ENCODE peak calls at places on chromosomes 5 and 9, in five cellular contexts. One of them, this sample, is unnamed.

GRCh38 chr5:115366223-115366622 is 69.8 kb upstream of the CCDC112 start:
- DNase-seq in effector memory CD4-positive, alpha-beta T cell: no peak
- DNase-seq in ovary: no peak
- DNase-seq in tibial artery: no peak
- DNase-seq in GM23338: no peak
- DNase-seq in this sample: no peak

GRCh38 chr9:30799527-30800101 is 1584.8 kb upstream of the ACO1 start:
- DNase-seq in effector memory CD4-positive, alpha-beta T cell: no peak
- DNase-seq in GM23338: no peak
- DNase-seq in ovary: no peak
- DNase-seq in tibial artery: no peak
- DNase-seq in this sample: no peak

GRCh38 chr9:113484258-113484730 is 20.8 kb downstream of the RGS3 start:
- DNase-seq in effector memory CD4-positive, alpha-beta T cell: no peak
- DNase-seq in ovary: peak; percentile 66
- DNase-seq in tibial artery: peak; percentile 85
- DNase-seq in GM23338: no peak
- DNase-seq in this sample: no peak

GRCh38 chr5:177491429-177491945 is 5.9 kb downstream of the PDLIM7 start:
- DNase-seq in GM23338: peak; percentile 94
- DNase-seq in ovary: peak; percentile 60
- DNase-seq in effector memory CD4-positive, alpha-beta T cell: no peak
- DNase-seq in tibial artery: peak; percentile 81
- DNase-seq in this sample: no peak

GRCh38 chr5:178535299-178536175 is 54.7 kb downstream of the COL23A1 start:
- DNase-seq in tibial artery: no peak
- DNase-seq in ovary: peak; percentile 78
- DNase-seq in effector memory CD4-positive, alpha-beta T cell: no peak
- DNase-seq in GM23338: no peak
- DNase-seq in this sample: peak; percentile 59

GRCh38 chr5:151180291-151180690 is 22.7 kb upstream of the ANXA6 start:
- DNase-seq in ovary: no peak
- DNase-seq in GM23338: no peak
- DNase-seq in tibial artery: no peak
- DNase-seq in effector memory CD4-positive, alpha-beta T cell: no peak
- DNase-seq in this sample: no peak

GRCh38 chr9:16133556-16134227 is 580.8 kb downstream of the CCDC171 start:
- DNase-seq in effector memory CD4-positive, alpha-beta T cell: no peak
- DNase-seq in ovary: peak; percentile 68
- DNase-seq in GM23338: peak; percentile 95
- DNase-seq in tibial artery: peak; percentile 74
- DNase-seq in this sample: no peak

GRCh38 chr9:104780796-104781395 is 17.0 kb downstream of the NIPSNAP3B start:
- DNase-seq in ovary: no peak
- DNase-seq in GM23338: peak; percentile 15
- DNase-seq in tibial artery: no peak
- DNase-seq in effector memory CD4-positive, alpha-beta T cell: no peak
- DNase-seq in this sample: no peak

GRCh38 chr9:130342714-130343085 is 77.1 kb downstream of the HMCN2 start:
- DNase-seq in GM23338: no peak
- DNase-seq in ovary: no peak
- DNase-seq in tibial artery: no peak
- DNase-seq in effector memory CD4-positive, alpha-beta T cell: no peak
- DNase-seq in this sample: no peak

GRCh38 chr9:85202596-85202995 is 533.1 kb downstream of the NTRK2 start:
- DNase-seq in effector memory CD4-positive, alpha-beta T cell: no peak
- DNase-seq in tibial artery: no peak
- DNase-seq in ovary: no peak
- DNase-seq in GM23338: no peak
- DNase-seq in this sample: no peak

GRCh38 chr9:6051511-6051950 is 36.1 kb upstream of the RANBP6 start:
- DNase-seq in GM23338: no peak
- DNase-seq in tibial artery: no peak
- DNase-seq in effector memory CD4-positive, alpha-beta T cell: no peak
- DNase-seq in ovary: no peak
- DNase-seq in this sample: no peak

GRCh38 chr9:107684224-107684623 is 194.7 kb upstream of the KLF4 start:
- DNase-seq in tibial artery: no peak
- DNase-seq in GM23338: no peak
- DNase-seq in ovary: no peak
- DNase-seq in effector memory CD4-positive, alpha-beta T cell: no peak
- DNase-seq in this sample: no peak

GRCh38 chr5:7261900-7262299 is 134.0 kb upstream of the ADCY2 start:
- DNase-seq in effector memory CD4-positive, alpha-beta T cell: no peak
- DNase-seq in tibial artery: no peak
- DNase-seq in GM23338: no peak
- DNase-seq in ovary: no peak
- DNase-seq in this sample: no peak

GRCh38 chr9:101912698-101913097 is 174.3 kb upstream of the GRIN3A start:
- DNase-seq in GM23338: no peak
- DNase-seq in tibial artery: no peak
- DNase-seq in effector memory CD4-positive, alpha-beta T cell: no peak
- DNase-seq in ovary: no peak
- DNase-seq in this sample: no peak

GRCh38 chr5:27450607-27451006 is 412.2 kb upstream of the CDH9 start:
- DNase-seq in effector memory CD4-positive, alpha-beta T cell: no peak
- DNase-seq in ovary: no peak
- DNase-seq in GM23338: no peak
- DNase-seq in tibial artery: no peak
- DNase-seq in this sample: no peak

GRCh38 chr5:79418276-79418675 is 95.7 kb downstream of the HOMER1 start:
- DNase-seq in effector memory CD4-positive, alpha-beta T cell: no peak
- DNase-seq in ovary: no peak
- DNase-seq in tibial artery: no peak
- DNase-seq in GM23338: no peak
- DNase-seq in this sample: no peak

GRCh38 chr9:131096490-131097258 is at the start of gene AIF1L:
- DNase-seq in GM23338: peak; percentile 96
- DNase-seq in ovary: no peak
- DNase-seq in tibial artery: peak; percentile 74
- DNase-seq in effector memory CD4-positive, alpha-beta T cell: no peak
- DNase-seq in this sample: no peak

GRCh38 chr9:95004452-95005275 is 278.2 kb downstream of the AOPEP start:
- DNase-seq in GM23338: peak; percentile 73
- DNase-seq in ovary: peak; percentile 78
- DNase-seq in effector memory CD4-positive, alpha-beta T cell: no peak
- DNase-seq in tibial artery: no peak
- DNase-seq in this sample: no peak

GRCh38 chr9:124128568-124128967 is 117.0 kb downstream of the LHX2 start:
- DNase-seq in GM23338: no peak
- DNase-seq in ovary: no peak
- DNase-seq in effector memory CD4-positive, alpha-beta T cell: no peak
- DNase-seq in tibial artery: no peak
- DNase-seq in this sample: no peak

GRCh38 chr5:174453690-174454089 is 270.7 kb upstream of the MSX2 start:
- DNase-seq in GM23338: no peak
- DNase-seq in tibial artery: no peak
- DNase-seq in ovary: no peak
- DNase-seq in effector memory CD4-positive, alpha-beta T cell: no peak
- DNase-seq in this sample: no peak

GRCh38 chr5:141825836-141826560 is 52.2 kb downstream of the PCDH1 start:
- DNase-seq in GM23338: peak; percentile 82
- DNase-seq in tibial artery: no peak
- DNase-seq in effector memory CD4-positive, alpha-beta T cell: no peak
- DNase-seq in ovary: no peak
- DNase-seq in this sample: no peak

GRCh38 chr9:137757613-137758029 is 120.0 kb upstream of the CACNA1B start:
- DNase-seq in tibial artery: no peak
- DNase-seq in GM23338: no peak
- DNase-seq in effector memory CD4-positive, alpha-beta T cell: no peak
- DNase-seq in ovary: no peak
- DNase-seq in this sample: no peak

GRCh38 chr5:79236970-79237734 is 1.2 kb downstream of the JMY start:
- DNase-seq in tibial artery: peak; percentile 70
- DNase-seq in effector memory CD4-positive, alpha-beta T cell: peak; percentile 7
- DNase-seq in ovary: peak; percentile 75
- DNase-seq in GM23338: peak; percentile 60
- DNase-seq in this sample: peak; percentile 77

GRCh38 chr5:180464603-180464970 is 29.6 kb upstream of the CNOT6 start:
- DNase-seq in ovary: no peak
- DNase-seq in effector memory CD4-positive, alpha-beta T cell: no peak
- DNase-seq in GM23338: no peak
- DNase-seq in tibial artery: no peak
- DNase-seq in this sample: no peak

GRCh38 chr9:74577956-74578355 is 80.8 kb downstream of the RORB start:
- DNase-seq in ovary: no peak
- DNase-seq in effector memory CD4-positive, alpha-beta T cell: no peak
- DNase-seq in tibial artery: no peak
- DNase-seq in GM23338: peak; percentile 51
- DNase-seq in this sample: no peak

GRCh38 chr5:16579142-16579541 is 37.7 kb downstream of the RETREG1 start:
- DNase-seq in effector memory CD4-positive, alpha-beta T cell: no peak
- DNase-seq in tibial artery: no peak
- DNase-seq in ovary: no peak
- DNase-seq in GM23338: no peak
- DNase-seq in this sample: no peak

GRCh38 chr5:32791536-32792240 is 80.6 kb downstream of the NPR3 start:
- DNase-seq in tibial artery: no peak
- DNase-seq in ovary: no peak
- DNase-seq in GM23338: no peak
- DNase-seq in effector memory CD4-positive, alpha-beta T cell: no peak
- DNase-seq in this sample: no peak

GRCh38 chr9:96135071-96135825 is 166.7 kb downstream of the HSD17B3 start:
- DNase-seq in GM23338: no peak
- DNase-seq in effector memory CD4-positive, alpha-beta T cell: no peak
- DNase-seq in ovary: no peak
- DNase-seq in tibial artery: no peak
- DNase-seq in this sample: no peak

GRCh38 chr9:73118297-73118696 is 33.4 kb upstream of the ANXA1 start:
- DNase-seq in effector memory CD4-positive, alpha-beta T cell: no peak
- DNase-seq in GM23338: no peak
- DNase-seq in ovary: no peak
- DNase-seq in tibial artery: no peak
- DNase-seq in this sample: no peak

GRCh38 chr9:73121375-73121935 is 30.2 kb upstream of the ANXA1 start:
- DNase-seq in effector memory CD4-positive, alpha-beta T cell: no peak
- DNase-seq in GM23338: no peak
- DNase-seq in tibial artery: no peak
- DNase-seq in ovary: no peak
- DNase-seq in this sample: no peak

GRCh38 chr9:73116030-73116429 is 35.6 kb upstream of the ANXA1 start:
- DNase-seq in GM23338: no peak
- DNase-seq in tibial artery: no peak
- DNase-seq in effector memory CD4-positive, alpha-beta T cell: no peak
- DNase-seq in ovary: no peak
- DNase-seq in this sample: no peak

GRCh38 chr9:73116880-73117279 is 34.8 kb upstream of the ANXA1 start:
- DNase-seq in ovary: no peak
- DNase-seq in effector memory CD4-positive, alpha-beta T cell: no peak
- DNase-seq in tibial artery: no peak
- DNase-seq in GM23338: no peak
- DNase-seq in this sample: no peak

GRCh38 chr9:73118898-73119554 is 32.6 kb upstream of the ANXA1 start:
- DNase-seq in GM23338: no peak
- DNase-seq in ovary: no peak
- DNase-seq in effector memory CD4-positive, alpha-beta T cell: no peak
- DNase-seq in tibial artery: no peak
- DNase-seq in this sample: peak; percentile 90
- H3K27ac ChIP-seq in GM23338: no peak overlapping the region
- H3K27ac ChIP-seq in ovary: no peak overlapping the region
- H3K27ac ChIP-seq in effector memory CD4-positive, alpha-beta T cell: no peak overlapping the region
- H3K27ac ChIP-seq in tibial artery: no peak overlapping the region
- H3K27ac ChIP-seq in this sample: peak overlapping the region; percentile 69

GRCh38 chr5:14153071-14153864 is 10.1 kb downstream of the TRIO start:
- DNase-seq in GM23338: no peak
- DNase-seq in ovary: no peak
- DNase-seq in effector memory CD4-positive, alpha-beta T cell: no peak
- DNase-seq in tibial artery: no peak
- DNase-seq in this sample: no peak
- H3K4me3 ChIP-seq in GM23338: no peak overlapping the region
- H3K4me3 ChIP-seq in ovary: no peak overlapping the region
- H3K4me3 ChIP-seq in effector memory CD4-positive, alpha-beta T cell: no peak overlapping the region
- H3K4me3 ChIP-seq in tibial artery: no peak overlapping the region
- H3K4me3 ChIP-seq in this sample: no peak overlapping the region

DNA sequence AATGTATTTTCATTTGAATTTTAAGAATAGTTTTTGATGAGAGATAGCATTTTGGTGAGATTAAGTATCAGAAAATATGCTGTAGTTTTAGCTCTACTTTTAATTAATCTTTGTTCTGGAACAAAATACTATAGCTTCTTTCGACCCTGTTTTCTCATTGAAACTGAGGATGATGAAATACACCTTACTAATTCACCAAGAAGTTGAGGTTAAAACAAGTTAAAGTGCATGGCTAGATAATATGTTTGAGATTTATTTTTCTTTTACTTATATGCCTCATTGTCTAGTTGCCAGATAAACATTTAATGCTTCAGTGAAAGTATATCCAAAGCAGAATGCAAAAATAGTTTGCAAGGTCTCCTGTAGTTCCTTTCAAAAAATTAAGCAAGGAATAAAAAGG is 140.1 kb upstream of the KCNN2 start:
- DNase-seq in effector memory CD4-positive, alpha-beta T cell: no peak
- DNase-seq in ovary: no peak
- DNase-seq in tibial artery: no peak
- DNase-seq in GM23338: no peak
- DNase-seq in this sample: no peak
- H3K27ac ChIP-seq in effector memory CD4-positive, alpha-beta T cell: no peak overlapping the region
- H3K27ac ChIP-seq in ovary: no peak overlapping the region
- H3K27ac ChIP-seq in tibial artery: no peak overlapping the region
- H3K27ac ChIP-seq in GM23338: no peak overlapping the region
- H3K27ac ChIP-seq in this sample: no peak overlapping the region

GRCh38 chr9:134640491-134641172 is 971 bp upstream of the COL5A1 start:
- DNase-seq in ovary: no peak
- DNase-seq in tibial artery: no peak
- DNase-seq in GM23338: no peak
- DNase-seq in effector memory CD4-positive, alpha-beta T cell: no peak
- DNase-seq in this sample: no peak

GRCh38 chr9:134642385-134643181 is 980 bp downstream of the COL5A1 start:
- DNase-seq in GM23338: peak; percentile 69
- DNase-seq in effector memory CD4-positive, alpha-beta T cell: no peak
- DNase-seq in tibial artery: peak; percentile 89
- DNase-seq in ovary: peak; percentile 83
- DNase-seq in this sample: no peak

GRCh38 chr9:134641173-134641985 is at the start of gene COL5A1:
- DNase-seq in tibial artery: peak; percentile 97
- DNase-seq in ovary: peak; percentile 94
- DNase-seq in GM23338: peak; percentile 93
- DNase-seq in effector memory CD4-positive, alpha-beta T cell: peak; percentile 35
- DNase-seq in this sample: peak; percentile 87

GRCh38 chr9:134643306-134643705 is 1.7 kb downstream of the COL5A1 start:
- DNase-seq in effector memory CD4-positive, alpha-beta T cell: no peak
- DNase-seq in tibial artery: no peak
- DNase-seq in GM23338: no peak
- DNase-seq in ovary: peak; percentile 73
- DNase-seq in this sample: no peak

DNA sequence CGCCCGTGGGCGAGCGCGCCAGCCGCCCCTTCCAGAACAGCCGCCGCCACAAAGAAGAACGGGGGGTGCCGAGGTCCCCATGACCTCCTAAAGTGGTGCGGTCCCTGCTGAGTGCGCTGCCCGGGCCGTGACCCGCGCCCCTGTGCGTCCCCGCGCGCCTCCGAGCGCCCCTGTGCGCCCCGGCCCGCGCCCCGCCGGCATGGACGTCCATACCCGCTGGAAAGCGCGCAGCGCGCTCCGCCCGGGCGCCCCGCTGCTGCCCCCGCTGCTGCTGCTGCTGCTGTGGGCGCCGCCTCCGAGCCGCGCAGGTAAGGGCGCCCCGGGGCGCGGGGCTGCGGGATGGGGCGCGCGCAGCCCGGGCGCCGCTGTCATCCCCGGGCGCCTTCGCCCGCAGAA is 384 bp downstream of the COL5A1 start:
- DNase-seq in ovary: no peak
- DNase-seq in tibial artery: no peak
- DNase-seq in effector memory CD4-positive, alpha-beta T cell: no peak
- DNase-seq in GM23338: no peak
- DNase-seq in this sample: no peak
- H3K4me3 ChIP-seq in ovary: peak overlapping the region; percentile 86
- H3K4me3 ChIP-seq in tibial artery: peak overlapping the region; percentile 91
- H3K4me3 ChIP-seq in effector memory CD4-positive, alpha-beta T cell: peak overlapping the region; percentile 51
- H3K4me3 ChIP-seq in GM23338: peak overlapping the region; percentile 80
- H3K4me3 ChIP-seq in this sample: peak overlapping the region; percentile 65